ENCODE peak calls at places on chromosomes 6 and 20, in eight cellular contexts. H, Y, V, I, W, P, J and F are unnamed samples.

GRCh38 chr20:4076671-4077070 is 61.3 kb upstream of the RNF24 start:
- DNase-seq in Y (no peak), W (no peak), P (no peak), J (no peak), I (no peak), V (no peak), H (no peak), F (peak)

GRCh38 chr20:10454135-10454750 is 19.1 kb downstream of the SLX4IP start:
- DNase-seq in W (no peak), H (no peak), V (no peak), J (no peak), Y (peak), I (no peak), P (no peak), F (no peak)

GRCh38 chr6:107977283-107977682 is 19.3 kb upstream of the SEC63 start:
- DNase-seq in V (no peak), Y (no peak), W (no peak), P (no peak), J (no peak), H (no peak), I (no peak), F (no peak)

GRCh38 chr6:139625998-139626975 is 251.8 kb upstream of the CITED2 start:
- DNase-seq in Y (no peak), P (no peak), V (no peak), H (no peak), I (no peak), W (no peak), J (no peak), F (no peak)

GRCh38 chr6:158207452-158207788 is 39.3 kb downstream of the GTF2H5 start:
- DNase-seq in H (no peak), P (no peak), I (no peak), W (no peak), Y (no peak), V (no peak), J (no peak), F (no peak)

GRCh38 chr20:43662943-43663655 is 3.8 kb upstream of the MYBL2 start:
- DNase-seq in V (no peak), Y (no peak), I (no peak), J (no peak), H (no peak), W (no peak), P (no peak), F (no peak)

GRCh38 chr6:163231356-163232014 is 183.0 kb upstream of the QKI start:
- DNase-seq in Y (no peak), I (no peak), V (no peak), H (no peak), J (no peak), W (no peak), P (peak), F (no peak)

GRCh38 chr6:138970856-138971425 is 17.1 kb downstream of the REPS1 start:
- DNase-seq in H (no peak), J (peak), P (no peak), V (no peak), Y (no peak), W (no peak), I (no peak), F (peak)

GRCh38 chr20:53949319-53949839 is 121.0 kb downstream of the BCAS1 start:
- DNase-seq in I (peak), W (no peak), J (peak), P (no peak), V (no peak), H (no peak), Y (peak), F (peak)

GRCh38 chr6:90701146-90701781 is 114.4 kb upstream of the MAP3K7 start:
- DNase-seq in J (no peak), Y (peak), H (no peak), P (no peak), I (no peak), V (no peak), W (no peak), F (no peak)

GRCh38 chr6:83463886-83464285 is 33.0 kb upstream of the ME1 start:
- DNase-seq in Y (no peak), I (no peak), P (no peak), W (no peak), H (no peak), J (no peak), V (no peak), F (peak)

GRCh38 chr20:3889489-3890409 is 562 bp downstream of the PANK2 start:
- DNase-seq in H (peak), I (peak), P (peak), V (peak), J (no peak), Y (peak), W (peak), F (no peak)

GRCh38 chr6:99148111-99148510 is 200.4 kb upstream of the FBXL4 start:
- DNase-seq in P (no peak), W (no peak), Y (no peak), J (no peak), H (no peak), I (no peak), V (no peak), F (no peak)

GRCh38 chr6:152316024-152316423 is 321.1 kb downstream of the SYNE1 start:
- DNase-seq in P (no peak), Y (no peak), H (peak), J (peak), W (peak), I (no peak), V (no peak), F (peak)

GRCh38 chr6:132892929-132893771 is 78.8 kb downstream of the RPS12 start:
- DNase-seq in P (no peak), Y (no peak), J (no peak), W (no peak), H (no peak), I (no peak), V (no peak), F (no peak)

GRCh38 chr6:151068761-151069312 is 170.9 kb upstream of the AKAP12 start:
- DNase-seq in H (peak), J (no peak), V (no peak), P (no peak), Y (no peak), I (no peak), W (peak), F (no peak)

GRCh38 chr20:2752631-2753455 is 47.6 kb downstream of the CPXM1 start:
- DNase-seq in I (no peak), V (peak), W (peak), H (no peak), Y (peak), P (no peak), J (no peak), F (no peak)
- H3K4me3 ChIP-seq in I (peak), V (peak), W (peak), H (peak), Y (no peak), P (peak), J (peak), F (peak)

DNA sequence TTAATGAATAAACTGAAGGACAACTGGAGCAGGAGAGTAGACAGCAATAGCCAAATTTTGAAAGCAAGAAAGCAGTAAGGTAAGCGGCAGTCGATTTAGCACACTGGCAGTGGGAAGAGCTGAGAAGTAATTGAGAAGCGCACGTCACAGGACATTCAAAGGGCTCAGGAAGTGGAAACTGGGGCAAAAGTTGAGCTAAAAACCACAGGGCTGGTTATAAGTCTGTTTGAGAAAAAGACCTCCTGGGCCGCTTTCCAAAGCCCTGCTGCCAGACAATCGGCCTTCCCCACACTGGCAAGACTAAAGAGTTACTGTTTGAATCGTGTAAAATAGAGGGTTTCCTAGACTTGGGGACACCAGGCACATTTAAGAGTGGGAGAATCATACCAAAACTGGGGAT is 161.4 kb downstream of the DNAH8 start:
- DNase-seq in V (no peak), P (no peak), I (no peak), Y (peak), J (no peak), H (no peak), W (no peak), F (peak)
- H3K4me3 ChIP-seq in V (no peak), P (no peak), I (no peak), Y (no peak), J (no peak), H (no peak), W (no peak), F (no peak)

GRCh38 chr6:35319346-35320030 is 21.9 kb downstream of the DEF6 start:
- DNase-seq in W (no peak), P (no peak), I (no peak), V (no peak), H (no peak), Y (no peak), J (no peak), F (no peak)

GRCh38 chr6:35320031-35320410 is 22.3 kb upstream of the PPARD start:
- DNase-seq in Y (no peak), P (no peak), V (no peak), I (no peak), W (no peak), H (no peak), J (no peak), F (no peak)

GRCh38 chr6:35318200-35318844 is 20.7 kb downstream of the DEF6 start:
- DNase-seq in J (peak), H (peak), P (peak), W (peak), Y (no peak), I (no peak), V (peak), F (peak)

GRCh38 chr6:35317483-35318199 is 20.0 kb downstream of the DEF6 start:
- DNase-seq in V (no peak), I (no peak), H (no peak), W (no peak), Y (no peak), J (no peak), P (no peak), F (no peak)

GRCh38 chr6:35318845-35319220 is 21.2 kb downstream of the DEF6 start:
- DNase-seq in W (no peak), J (no peak), Y (no peak), I (no peak), V (no peak), P (no peak), H (no peak), F (no peak)
- H3K4me3 ChIP-seq in W (peak), J (peak), Y (no peak), I (peak), V (peak), P (no peak), H (peak), F (peak)

DNA sequence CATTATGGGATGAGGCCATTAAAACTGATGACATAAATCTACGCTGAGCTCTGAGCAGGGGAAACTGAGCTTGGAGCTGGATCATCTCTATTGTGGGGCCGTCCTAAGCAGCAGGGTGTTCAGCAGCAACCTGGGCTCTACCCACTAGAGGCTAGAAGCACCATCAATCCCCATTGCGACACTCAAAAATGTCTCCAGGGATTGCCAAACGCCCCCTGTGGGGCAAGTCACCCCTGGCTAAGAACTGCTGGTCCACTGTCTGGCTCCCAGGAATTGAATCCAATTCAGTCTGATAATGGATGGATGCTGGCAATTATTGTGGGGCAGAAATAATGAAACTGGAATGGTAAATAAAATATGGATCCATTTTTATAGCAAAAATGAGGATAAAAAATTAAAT is 38.2 kb downstream of the PMEPA1 start:
- DNase-seq in J (no peak), W (no peak), H (no peak), Y (no peak), I (no peak), P (no peak), V (no peak), F (no peak)
- H3K4me3 ChIP-seq in J (no peak), W (no peak), H (no peak), Y (no peak), I (no peak), P (no peak), V (no peak), F (no peak)

GRCh38 chr6:4884646-4885427 is 108.6 kb downstream of the CDYL start:
- DNase-seq in W (no peak), Y (no peak), H (no peak), I (no peak), V (no peak), J (no peak), P (no peak), F (no peak)
- H3K4me3 ChIP-seq in W (no peak), Y (no peak), H (no peak), I (no peak), V (no peak), J (no peak), P (no peak), F (no peak)

GRCh38 chr20:2750343-2751251 is 49.8 kb downstream of the CPXM1 start:
- DNase-seq in J (no peak), Y (no peak), H (no peak), P (peak), W (peak), I (no peak), V (peak), F (no peak)

GRCh38 chr20:2749951-2750342 is 50.5 kb downstream of the CPXM1 start:
- DNase-seq in P (no peak), J (no peak), H (no peak), Y (no peak), I (no peak), V (no peak), W (peak), F (no peak)

GRCh38 chr20:2751868-2752630 is 48.4 kb downstream of the CPXM1 start:
- DNase-seq in J (no peak), I (no peak), Y (no peak), V (peak), P (no peak), H (no peak), W (peak), F (no peak)

GRCh38 chr20:2749343-2749950 is 51.0 kb downstream of the CPXM1 start:
- DNase-seq in I (no peak), Y (no peak), H (no peak), P (no peak), W (peak), V (peak), J (no peak), F (no peak)

GRCh38 chr20:2751347-2751867 is 49.0 kb downstream of the CPXM1 start:
- DNase-seq in H (no peak), J (no peak), W (peak), V (peak), Y (no peak), I (no peak), P (no peak), F (no peak)
- H3K4me3 ChIP-seq in H (peak), J (peak), W (peak), V (peak), Y (no peak), I (peak), P (no peak), F (peak)